ENCODE peak calls at places on chromosomes 1 and 21, in five cellular contexts. Y is heart left ventricle; M is activated naive CD4-positive, alpha-beta T cell; H is AG20443; J is NCI-H1092. D is an unnamed sample.

GRCh38 chr1:203179328-203180009 is 3.8 kb upstream of the MYBPH start:
- DNase-seq in Y (no peak), M (no peak), H (no peak), J (peak), D (no peak)

GRCh38 chr1:119582801-119583200 is 65.3 kb downstream of the ZNF697 start:
- DNase-seq in Y (peak), M (no peak), H (peak), J (peak), D (peak)

GRCh38 chr1:46404482-46405203 is 10.5 kb downstream of the FAAH start:
- DNase-seq in Y (no peak), M (no peak), H (no peak), J (no peak), D (no peak)

GRCh38 chr21:16395285-16395684 is 665.5 kb downstream of the USP25 start:
- DNase-seq in Y (no peak), M (no peak), H (no peak), J (no peak), D (no peak)

GRCh38 chr1:112575154-112575804 is 43.7 kb downstream of the ST7L start:
- DNase-seq in Y (no peak), M (no peak), H (peak), J (no peak), D (peak)

GRCh38 chr1:182599339-182599738 is 4.8 kb downstream of the RGS16 start:
- DNase-seq in Y (no peak), M (no peak), H (no peak), J (no peak), D (no peak)

GRCh38 chr1:84830136-84830535 is 62.9 kb downstream of the LPAR3 start:
- DNase-seq in Y (no peak), M (no peak), H (no peak), J (no peak), D (no peak)

GRCh38 chr1:211925016-211925415 is 94.5 kb upstream of the LPGAT1 start:
- DNase-seq in Y (no peak), M (no peak), H (peak), J (peak), D (no peak)

GRCh38 chr1:19439464-19440171 is 45.7 kb downstream of the CAPZB start:
- DNase-seq in Y (no peak), M (no peak), H (no peak), J (no peak), D (no peak)

GRCh38 chr1:10920063-10920626 is 92.3 kb upstream of the TARDBP start:
- DNase-seq in Y (no peak), M (no peak), H (no peak), J (no peak), D (no peak)

D was measured in AG08395.